ENCODE peak calls at places on chromosomes 2 and 18, in eight cellular contexts. H, L, C, A, Y, T, M and S are unnamed samples.

GRCh38 chr2:128271891-128272585 is 46.6 kb downstream of the HS6ST1 start:
- DNase-seq in A (peak; percentile 1), M (no peak), C (no peak), H (no peak), L (no peak), T (no peak), Y (peak; percentile 52), S (no peak)

GRCh38 chr18:28723506-28723905 is 546.6 kb upstream of the CDH2 start:
- DNase-seq in Y (no peak), T (no peak), C (no peak), L (no peak), A (no peak), H (no peak), M (no peak), S (no peak)

GRCh38 chr2:238684362-238685326 is 163.2 kb upstream of the TWIST2 start:
- DNase-seq in T (peak; percentile 9), Y (no peak), H (no peak), L (no peak), M (peak; percentile 99), C (no peak), A (no peak), S (no peak)

GRCh38 chr18:80068571-80069272 is 34.5 kb downstream of the RBFA start:
- DNase-seq in C (no peak), M (no peak), H (no peak), T (no peak), A (no peak), L (no peak), Y (no peak), S (no peak)

GRCh38 chr18:39772155-39772919 is 2182.7 kb upstream of the PIK3C3 start:
- DNase-seq in H (no peak), M (no peak), C (no peak), Y (no peak), A (no peak), L (no peak), T (no peak), S (no peak)

GRCh38 chr2:175414872-175415487 is 233.5 kb upstream of the ATP5MC3 start:
- DNase-seq in C (peak; percentile 77), M (peak; percentile 52), A (peak; percentile 11), L (peak; percentile 67), T (peak; percentile 8), H (no peak), Y (peak; percentile 61), S (no peak)

GRCh38 chr2:54520687-54521086 is 64.6 kb downstream of the SPTBN1 start:
- DNase-seq in H (no peak), Y (no peak), L (no peak), A (no peak), C (no peak), T (no peak), M (peak; percentile 91), S (no peak)

GRCh38 chr2:62178741-62179271 is 17.1 kb upstream of the B3GNT2 start:
- DNase-seq in M (no peak), H (no peak), C (no peak), L (no peak), T (no peak), A (no peak), Y (no peak), S (no peak)

GRCh38 chr2:675982-676646 is 1.1 kb downstream of the TMEM18 start:
- DNase-seq in M (peak; percentile 79), L (peak; percentile 39), T (no peak), A (peak; percentile 66), C (peak; percentile 79), H (no peak), Y (peak; percentile 68), S (peak; percentile 47)

GRCh38 chr2:85433511-85434089 is 15.1 kb downstream of the SH2D6 start:
- DNase-seq in L (no peak), A (no peak), T (no peak), Y (peak; percentile 75), M (peak; percentile 95), H (no peak), C (peak; percentile 48), S (no peak)

GRCh38 chr2:215421859-215422461 is 13.9 kb downstream of the FN1 start:
- DNase-seq in H (no peak), C (no peak), L (no peak), Y (no peak), A (no peak), M (no peak), T (no peak), S (no peak)

GRCh38 chr2:45814951-45815621 is 163.6 kb downstream of the PRKCE start:
- DNase-seq in M (no peak), C (no peak), A (no peak), H (no peak), Y (no peak), T (no peak), L (no peak), S (no peak)

GRCh38 chr2:118524911-118525310 is 322.5 kb downstream of the EN1 start:
- DNase-seq in Y (no peak), C (no peak), M (no peak), A (no peak), H (no peak), T (no peak), L (no peak), S (no peak)

GRCh38 chr2:161358838-161359237 is 50.6 kb downstream of the PSMD14 start:
- DNase-seq in C (no peak), L (no peak), A (no peak), M (no peak), Y (no peak), T (no peak), H (no peak), S (no peak)

GRCh38 chr18:1361931-1362330 is 457.3 kb downstream of the ADCYAP1 start:
- DNase-seq in T (no peak), L (no peak), Y (no peak), C (no peak), M (no peak), A (no peak), H (no peak), S (no peak)

GRCh38 chr2:226797989-226798421 is 1.6 kb downstream of the IRS1 start:
- DNase-seq in M (no peak), A (no peak), Y (peak; percentile 62), H (no peak), C (peak; percentile 9), L (peak; percentile 9), T (no peak), S (no peak)

GRCh38 chr2:119682578-119682977 is 3.6 kb downstream of the TMEM177 start:
- DNase-seq in A (no peak), Y (no peak), C (no peak), T (no peak), M (no peak), L (no peak), H (no peak), S (no peak)

GRCh38 chr2:179059026-179059680 is 9.2 kb upstream of the CCDC141 start:
- DNase-seq in L (no peak), C (no peak), T (no peak), M (no peak), Y (no peak), A (no peak), H (no peak), S (peak; percentile 35)

GRCh38 chr2:28716265-28716865 is 35.3 kb upstream of the PPP1CB start:
- DNase-seq in Y (no peak), A (no peak), H (no peak), M (peak; percentile 82), C (no peak), L (no peak), T (no peak), S (peak; percentile 38)

GRCh38 chr2:86251840-86252266 is 52.6 kb downstream of the MRPL35 start:
- DNase-seq in Y (no peak), M (no peak), L (no peak), A (no peak), T (no peak), H (no peak), C (no peak), S (no peak)

GRCh38 chr2:102094917-102095316 is 47.6 kb upstream of the IL1R1 start:
- DNase-seq in C (no peak), M (peak; percentile 86), H (no peak), L (no peak), T (peak; percentile 63), A (peak; percentile 54), Y (no peak), S (no peak)

GRCh38 chr2:145007673-145008263 is 487.8 kb upstream of the ZEB2 start:
- DNase-seq in Y (no peak), C (no peak), L (no peak), A (no peak), T (no peak), M (no peak), H (no peak), S (no peak)

GRCh38 chr18:36355511-36355910 is 58.0 kb downstream of the FHOD3 start:
- DNase-seq in T (no peak), H (no peak), M (no peak), C (no peak), L (no peak), A (no peak), Y (no peak), S (no peak)

GRCh38 chr18:54440292-54440691 is 82.6 kb downstream of the C18orf54 start:
- DNase-seq in H (no peak), C (no peak), L (no peak), T (no peak), M (no peak), A (no peak), Y (no peak), S (no peak)